ENCODE peak calls at places on chromosomes 2 and 18, in ten cellular contexts. One of them, this sample, is unnamed. For H3K27me3 and H3K4me1, the result is how much of the 10 kb centered on the place peaks cover.

GRCh38 chr2:229852565-229852964 is 69.2 kb downstream of the TRIP12 start:
- DNase-seq in body of pancreas: peak
- DNase-seq in mammary epithelial cell: no peak
- DNase-seq in heart left ventricle: peak
- DNase-seq in heart right ventricle: no peak
- DNase-seq in suprapubic skin: no peak
- DNase-seq in spleen: peak
- DNase-seq in right cardiac atrium: peak
- DNase-seq in pancreas: no peak
- DNase-seq in fibroblast of lung: peak
- DNase-seq in this sample: no peak

GRCh38 chr2:239018291-239019192 is 170.7 kb downstream of the TWIST2 start:
- DNase-seq in body of pancreas: no peak
- DNase-seq in mammary epithelial cell: no peak
- DNase-seq in heart left ventricle: no peak
- DNase-seq in heart right ventricle: no peak
- DNase-seq in suprapubic skin: peak
- DNase-seq in spleen: peak
- DNase-seq in right cardiac atrium: no peak
- DNase-seq in pancreas: no peak
- DNase-seq in fibroblast of lung: no peak
- DNase-seq in this sample: peak

GRCh38 chr2:85741811-85742507 is 11.8 kb upstream of the ATOH8 start:
- DNase-seq in body of pancreas: peak
- DNase-seq in mammary epithelial cell: peak
- DNase-seq in heart left ventricle: peak
- DNase-seq in heart right ventricle: peak
- DNase-seq in suprapubic skin: peak
- DNase-seq in spleen: no peak
- DNase-seq in right cardiac atrium: peak
- DNase-seq in pancreas: peak
- DNase-seq in fibroblast of lung: peak
- DNase-seq in this sample: peak

GRCh38 chr2:80326214-80326613 is 21.7 kb upstream of the LRRTM1 start:
- DNase-seq in body of pancreas: no peak
- DNase-seq in mammary epithelial cell: no peak
- DNase-seq in heart left ventricle: no peak
- DNase-seq in heart right ventricle: no peak
- DNase-seq in suprapubic skin: no peak
- DNase-seq in spleen: no peak
- DNase-seq in right cardiac atrium: peak
- DNase-seq in pancreas: no peak
- DNase-seq in fibroblast of lung: peak
- DNase-seq in this sample: no peak

GRCh38 chr2:38997784-38998183 is 108.1 kb downstream of the ARHGEF33 start:
- DNase-seq in body of pancreas: peak
- DNase-seq in mammary epithelial cell: peak
- DNase-seq in heart left ventricle: no peak
- DNase-seq in heart right ventricle: no peak
- DNase-seq in suprapubic skin: no peak
- DNase-seq in spleen: no peak
- DNase-seq in right cardiac atrium: no peak
- DNase-seq in pancreas: no peak
- DNase-seq in fibroblast of lung: peak
- DNase-seq in this sample: no peak

GRCh38 chr2:1945837-1946236 is 201.5 kb upstream of the PXDN start:
- DNase-seq in body of pancreas: no peak
- DNase-seq in mammary epithelial cell: no peak
- DNase-seq in heart left ventricle: no peak
- DNase-seq in heart right ventricle: no peak
- DNase-seq in suprapubic skin: peak
- DNase-seq in spleen: no peak
- DNase-seq in right cardiac atrium: no peak
- DNase-seq in pancreas: no peak
- DNase-seq in fibroblast of lung: no peak
- DNase-seq in this sample: no peak

GRCh38 chr2:11389551-11390528 is 45.4 kb upstream of the ROCK2 start:
- DNase-seq in body of pancreas: peak
- DNase-seq in mammary epithelial cell: peak
- DNase-seq in heart left ventricle: no peak
- DNase-seq in heart right ventricle: no peak
- DNase-seq in suprapubic skin: no peak
- DNase-seq in spleen: no peak
- DNase-seq in right cardiac atrium: no peak
- DNase-seq in pancreas: peak
- DNase-seq in fibroblast of lung: peak
- DNase-seq in this sample: no peak

GRCh38 chr18:29879763-29880162 is 1162.8 kb downstream of the DSC3 start:
- DNase-seq in body of pancreas: no peak
- DNase-seq in mammary epithelial cell: no peak
- DNase-seq in heart left ventricle: no peak
- DNase-seq in heart right ventricle: no peak
- DNase-seq in suprapubic skin: no peak
- DNase-seq in spleen: no peak
- DNase-seq in right cardiac atrium: no peak
- DNase-seq in pancreas: no peak
- DNase-seq in fibroblast of lung: no peak
- DNase-seq in this sample: no peak

GRCh38 chr18:60755134-60755533 is 382.6 kb upstream of the MC4R start:
- DNase-seq in body of pancreas: no peak
- DNase-seq in mammary epithelial cell: no peak
- DNase-seq in heart left ventricle: no peak
- DNase-seq in heart right ventricle: no peak
- DNase-seq in suprapubic skin: no peak
- DNase-seq in spleen: no peak
- DNase-seq in right cardiac atrium: no peak
- DNase-seq in pancreas: no peak
- DNase-seq in fibroblast of lung: no peak
- DNase-seq in this sample: no peak

GRCh38 chr2:214481204-214481603 is 70.3 kb downstream of the VWC2L start:
- DNase-seq in body of pancreas: no peak
- DNase-seq in mammary epithelial cell: no peak
- DNase-seq in heart left ventricle: no peak
- DNase-seq in heart right ventricle: no peak
- DNase-seq in suprapubic skin: no peak
- DNase-seq in spleen: no peak
- DNase-seq in right cardiac atrium: no peak
- DNase-seq in pancreas: no peak
- DNase-seq in fibroblast of lung: peak
- DNase-seq in this sample: no peak

GRCh38 chr18:676069-676468 is 18.6 kb downstream of the TYMS start:
- DNase-seq in body of pancreas: no peak
- DNase-seq in mammary epithelial cell: no peak
- DNase-seq in heart left ventricle: no peak
- DNase-seq in heart right ventricle: peak
- DNase-seq in suprapubic skin: no peak
- DNase-seq in spleen: no peak
- DNase-seq in right cardiac atrium: peak
- DNase-seq in pancreas: no peak
- DNase-seq in fibroblast of lung: no peak
- DNase-seq in this sample: no peak

GRCh38 chr18:677951-678363 is 20.5 kb downstream of the TYMS start:
- DNase-seq in body of pancreas: no peak
- DNase-seq in mammary epithelial cell: peak
- DNase-seq in heart left ventricle: no peak
- DNase-seq in heart right ventricle: no peak
- DNase-seq in suprapubic skin: no peak
- DNase-seq in spleen: no peak
- DNase-seq in right cardiac atrium: no peak
- DNase-seq in pancreas: no peak
- DNase-seq in fibroblast of lung: no peak
- DNase-seq in this sample: no peak

GRCh38 chr18:676747-677544 is 19.5 kb downstream of the TYMS start:
- DNase-seq in body of pancreas: no peak
- DNase-seq in mammary epithelial cell: no peak
- DNase-seq in heart left ventricle: no peak
- DNase-seq in heart right ventricle: no peak
- DNase-seq in suprapubic skin: no peak
- DNase-seq in spleen: no peak
- DNase-seq in right cardiac atrium: no peak
- DNase-seq in pancreas: no peak
- DNase-seq in fibroblast of lung: no peak
- DNase-seq in this sample: no peak

GRCh38 chr18:680392-680791 is 22.9 kb downstream of the TYMS start:
- DNase-seq in body of pancreas: no peak
- DNase-seq in mammary epithelial cell: no peak
- DNase-seq in heart left ventricle: no peak
- DNase-seq in heart right ventricle: no peak
- DNase-seq in suprapubic skin: no peak
- DNase-seq in spleen: no peak
- DNase-seq in right cardiac atrium: no peak
- DNase-seq in pancreas: no peak
- DNase-seq in fibroblast of lung: no peak
- DNase-seq in this sample: no peak

GRCh38 chr18:678482-679182 is 21.2 kb downstream of the TYMS start:
- DNase-seq in body of pancreas: no peak
- DNase-seq in mammary epithelial cell: no peak
- DNase-seq in heart left ventricle: no peak
- DNase-seq in heart right ventricle: no peak
- DNase-seq in suprapubic skin: no peak
- DNase-seq in spleen: no peak
- DNase-seq in right cardiac atrium: no peak
- DNase-seq in pancreas: no peak
- DNase-seq in fibroblast of lung: no peak
- DNase-seq in this sample: no peak
- H3K27ac ChIP-seq in body of pancreas: no peak
- H3K27ac ChIP-seq in mammary epithelial cell: no peak
- H3K27ac ChIP-seq in heart left ventricle: no peak
- H3K27ac ChIP-seq in heart right ventricle: no peak
- H3K27ac ChIP-seq in suprapubic skin: no peak
- H3K27ac ChIP-seq in spleen: no peak
- H3K27ac ChIP-seq in right cardiac atrium: no peak
- H3K27ac ChIP-seq in pancreas: no peak
- H3K27ac ChIP-seq in fibroblast of lung: no peak
- H3K27ac ChIP-seq in this sample: no peak

GRCh38 chr2:134717706-134718094 is 1.1 kb downstream of the TMEM163 start:
- DNase-seq in body of pancreas: no peak
- DNase-seq in mammary epithelial cell: no peak
- DNase-seq in heart left ventricle: no peak
- DNase-seq in heart right ventricle: peak
- DNase-seq in suprapubic skin: no peak
- DNase-seq in spleen: no peak
- DNase-seq in right cardiac atrium: no peak
- DNase-seq in pancreas: no peak
- DNase-seq in fibroblast of lung: no peak
- DNase-seq in this sample: no peak
- H3K27me3 ChIP-seq in body of pancreas: under half
- H3K27me3 ChIP-seq in mammary epithelial cell: under half
- H3K27me3 ChIP-seq in heart left ventricle: under half
- H3K27me3 ChIP-seq in heart right ventricle: half or more
- H3K27me3 ChIP-seq in suprapubic skin: half or more
- H3K27me3 ChIP-seq in spleen: under half
- H3K27me3 ChIP-seq in right cardiac atrium: under half
- H3K27me3 ChIP-seq in pancreas: under half
- H3K27me3 ChIP-seq in fibroblast of lung: under half
- H3K27me3 ChIP-seq in this sample: under half

GRCh38 chr2:237324446-237325236 is 89.3 kb downstream of the COL6A3 start:
- DNase-seq in body of pancreas: no peak
- DNase-seq in mammary epithelial cell: no peak
- DNase-seq in heart left ventricle: no peak
- DNase-seq in heart right ventricle: no peak
- DNase-seq in suprapubic skin: no peak
- DNase-seq in spleen: no peak
- DNase-seq in right cardiac atrium: peak
- DNase-seq in pancreas: no peak
- DNase-seq in fibroblast of lung: peak
- DNase-seq in this sample: no peak

GRCh38 chr2:237322564-237322963 is 91.4 kb downstream of the COL6A3 start:
- DNase-seq in body of pancreas: peak
- DNase-seq in mammary epithelial cell: no peak
- DNase-seq in heart left ventricle: no peak
- DNase-seq in heart right ventricle: no peak
- DNase-seq in suprapubic skin: no peak
- DNase-seq in spleen: no peak
- DNase-seq in right cardiac atrium: no peak
- DNase-seq in pancreas: peak
- DNase-seq in fibroblast of lung: no peak
- DNase-seq in this sample: no peak

GRCh38 chr2:237320801-237321563 is 93.0 kb downstream of the COL6A3 start:
- DNase-seq in body of pancreas: no peak
- DNase-seq in mammary epithelial cell: no peak
- DNase-seq in heart left ventricle: peak
- DNase-seq in heart right ventricle: peak
- DNase-seq in suprapubic skin: peak
- DNase-seq in spleen: no peak
- DNase-seq in right cardiac atrium: peak
- DNase-seq in pancreas: no peak
- DNase-seq in fibroblast of lung: no peak
- DNase-seq in this sample: no peak

GRCh38 chr2:237321746-237322145 is 92.2 kb downstream of the COL6A3 start:
- DNase-seq in body of pancreas: no peak
- DNase-seq in mammary epithelial cell: no peak
- DNase-seq in heart left ventricle: no peak
- DNase-seq in heart right ventricle: no peak
- DNase-seq in suprapubic skin: no peak
- DNase-seq in spleen: no peak
- DNase-seq in right cardiac atrium: no peak
- DNase-seq in pancreas: no peak
- DNase-seq in fibroblast of lung: no peak
- DNase-seq in this sample: no peak

GRCh38 chr2:237323656-237324055 is 90.3 kb downstream of the COL6A3 start:
- DNase-seq in body of pancreas: no peak
- DNase-seq in mammary epithelial cell: no peak
- DNase-seq in heart left ventricle: no peak
- DNase-seq in heart right ventricle: no peak
- DNase-seq in suprapubic skin: no peak
- DNase-seq in spleen: no peak
- DNase-seq in right cardiac atrium: no peak
- DNase-seq in pancreas: no peak
- DNase-seq in fibroblast of lung: no peak
- DNase-seq in this sample: no peak
- H3K4me1 ChIP-seq in body of pancreas: under half
- H3K4me1 ChIP-seq in mammary epithelial cell: under half
- H3K4me1 ChIP-seq in heart left ventricle: half or more
- H3K4me1 ChIP-seq in heart right ventricle: under half
- H3K4me1 ChIP-seq in suprapubic skin: under half
- H3K4me1 ChIP-seq in spleen: under half
- H3K4me1 ChIP-seq in right cardiac atrium: under half
- H3K4me1 ChIP-seq in pancreas: under half
- H3K4me1 ChIP-seq in fibroblast of lung: under half
- H3K4me1 ChIP-seq in this sample: under half

GRCh38 chr2:24853996-24854395 is 60.8 kb downstream of the CENPO start:
- DNase-seq in body of pancreas: no peak
- DNase-seq in mammary epithelial cell: no peak
- DNase-seq in heart left ventricle: no peak
- DNase-seq in heart right ventricle: no peak
- DNase-seq in suprapubic skin: no peak
- DNase-seq in spleen: no peak
- DNase-seq in right cardiac atrium: no peak
- DNase-seq in pancreas: no peak
- DNase-seq in fibroblast of lung: no peak
- DNase-seq in this sample: no peak
- H3K27ac ChIP-seq in body of pancreas: no peak
- H3K27ac ChIP-seq in mammary epithelial cell: no peak
- H3K27ac ChIP-seq in heart left ventricle: peak
- H3K27ac ChIP-seq in heart right ventricle: peak
- H3K27ac ChIP-seq in suprapubic skin: peak
- H3K27ac ChIP-seq in spleen: no peak
- H3K27ac ChIP-seq in right cardiac atrium: no peak
- H3K27ac ChIP-seq in pancreas: no peak
- H3K27ac ChIP-seq in fibroblast of lung: no peak
- H3K27ac ChIP-seq in this sample: no peak

This sample was measured in left lung.